ENCODE peak calls at places on chromosomes 12 and 14, in six cellular contexts. T, Y, B, I, C and M are unnamed samples.

GRCh38 chr12:111457071-111457470 is 51.3 kb downstream of the SH2B3 start:
- DNase-seq in T (no peak), Y (no peak), B (peak; percentile 48), I (no peak), C (no peak), M (no peak)

GRCh38 chr14:53567236-53567785 is 389.3 kb downstream of the BMP4 start:
- DNase-seq in T (no peak), Y (no peak), B (no peak), I (no peak), C (no peak), M (no peak)

GRCh38 chr14:20632448-20632830 is 9.1 kb downstream of the OR6S1 start:
- DNase-seq in T (no peak), Y (no peak), B (no peak), I (no peak), C (no peak), M (no peak)

GRCh38 chr12:114483996-114484395 is 78.1 kb upstream of the TBX5 start:
- DNase-seq in T (no peak), Y (no peak), B (no peak), I (no peak), C (no peak), M (no peak)

GRCh38 chr14:100711493-100711892 is 15.2 kb upstream of the DLK1 start:
- DNase-seq in T (no peak), Y (no peak), B (no peak), I (no peak), C (no peak), M (no peak)

GRCh38 chr12:57622293-57623245 is 10.4 kb downstream of the B4GALNT1 start:
- DNase-seq in T (no peak), Y (no peak), B (peak; percentile 56), I (no peak), C (no peak), M (peak; percentile 66)

GRCh38 chr14:97266653-97267052 is 469.5 kb downstream of the VRK1 start:
- DNase-seq in T (peak; percentile 95), Y (no peak), B (no peak), I (no peak), C (no peak), M (no peak)

GRCh38 chr14:89507926-89508460 is 91.0 kb upstream of the FOXN3 start:
- DNase-seq in T (peak; percentile 44), Y (no peak), B (no peak), I (peak; percentile 68), C (no peak), M (no peak)

GRCh38 chr14:68191567-68192321 is 372.2 kb downstream of the RAD51B start:
- DNase-seq in T (peak; percentile 57), Y (no peak), B (no peak), I (peak; percentile 37), C (no peak), M (no peak)

GRCh38 chr14:30349515-30349914 is 209.4 kb upstream of the G2E3 start:
- DNase-seq in T (no peak), Y (no peak), B (no peak), I (no peak), C (no peak), M (no peak)

GRCh38 chr14:30357791-30358190 is 201.2 kb upstream of the G2E3 start:
- DNase-seq in T (no peak), Y (no peak), B (no peak), I (no peak), C (no peak), M (no peak)

GRCh38 chr14:30354439-30354838 is 204.5 kb upstream of the G2E3 start:
- DNase-seq in T (no peak), Y (no peak), B (no peak), I (no peak), C (no peak), M (no peak)

GRCh38 chr14:30355431-30355913 is 203.5 kb upstream of the G2E3 start:
- DNase-seq in T (peak; percentile 22), Y (no peak), B (no peak), I (no peak), C (no peak), M (no peak)
- H3K27ac ChIP-seq in T (no peak overlapping the region), Y (no peak overlapping the region), B (no peak overlapping the region), I (no peak overlapping the region), C (no peak overlapping the region), M (no peak overlapping the region)

GRCh38 chr12:106767954-106768501 is 6.5 kb upstream of the RIC8B start:
- DNase-seq in T (peak; percentile 64), Y (no peak), B (no peak), I (no peak), C (no peak), M (no peak)
- H3K27ac ChIP-seq in T (peak overlapping the region; percentile 70), Y (no peak overlapping the region), B (no peak overlapping the region), I (no peak overlapping the region), C (no peak overlapping the region), M (peak overlapping the region; percentile 5)

GRCh38 chr12:55647027-55647426 is 10.3 kb downstream of the OR10P1 start:
- DNase-seq in T (no peak), Y (no peak), B (no peak), I (no peak), C (no peak), M (no peak)
- H3K27ac ChIP-seq in T (no peak overlapping the region), Y (peak overlapping the region; percentile 67), B (peak overlapping the region; percentile 74), I (no peak overlapping the region), C (peak overlapping the region; percentile 59), M (peak overlapping the region; percentile 80)

GRCh38 chr12:122732170-122732569 is 1.5 kb upstream of the HCAR1 start:
- DNase-seq in T (no peak), Y (no peak), B (no peak), I (no peak), C (no peak), M (no peak)
- H3K27ac ChIP-seq in T (no peak overlapping the region), Y (no peak overlapping the region), B (no peak overlapping the region), I (no peak overlapping the region), C (no peak overlapping the region), M (no peak overlapping the region)

GRCh38 chr12:3491938-3492867 is 1.2 kb downstream of the PRMT8 start:
- DNase-seq in T (peak; percentile 26), Y (peak; percentile 71), B (no peak), I (peak; percentile 32), C (no peak), M (peak; percentile 47)

GRCh38 chr12:3489057-3489456 is 1.9 kb upstream of the PRMT8 start:
- DNase-seq in T (peak; percentile 29), Y (no peak), B (no peak), I (no peak), C (no peak), M (no peak)

GRCh38 chr12:3493225-3494049 is 2.4 kb downstream of the PRMT8 start:
- DNase-seq in T (no peak), Y (no peak), B (no peak), I (no peak), C (no peak), M (no peak)

GRCh38 chr12:3490848-3491382 is at the start of gene PRMT8:
- DNase-seq in T (no peak), Y (no peak), B (no peak), I (no peak), C (no peak), M (no peak)

GRCh38 chr12:3492868-3493224 is 1.8 kb downstream of the PRMT8 start:
- DNase-seq in T (no peak), Y (no peak), B (no peak), I (no peak), C (no peak), M (no peak)
- H3K27ac ChIP-seq in T (no peak overlapping the region), Y (no peak overlapping the region), B (no peak overlapping the region), I (no peak overlapping the region), C (no peak overlapping the region), M (no peak overlapping the region)

DNA sequence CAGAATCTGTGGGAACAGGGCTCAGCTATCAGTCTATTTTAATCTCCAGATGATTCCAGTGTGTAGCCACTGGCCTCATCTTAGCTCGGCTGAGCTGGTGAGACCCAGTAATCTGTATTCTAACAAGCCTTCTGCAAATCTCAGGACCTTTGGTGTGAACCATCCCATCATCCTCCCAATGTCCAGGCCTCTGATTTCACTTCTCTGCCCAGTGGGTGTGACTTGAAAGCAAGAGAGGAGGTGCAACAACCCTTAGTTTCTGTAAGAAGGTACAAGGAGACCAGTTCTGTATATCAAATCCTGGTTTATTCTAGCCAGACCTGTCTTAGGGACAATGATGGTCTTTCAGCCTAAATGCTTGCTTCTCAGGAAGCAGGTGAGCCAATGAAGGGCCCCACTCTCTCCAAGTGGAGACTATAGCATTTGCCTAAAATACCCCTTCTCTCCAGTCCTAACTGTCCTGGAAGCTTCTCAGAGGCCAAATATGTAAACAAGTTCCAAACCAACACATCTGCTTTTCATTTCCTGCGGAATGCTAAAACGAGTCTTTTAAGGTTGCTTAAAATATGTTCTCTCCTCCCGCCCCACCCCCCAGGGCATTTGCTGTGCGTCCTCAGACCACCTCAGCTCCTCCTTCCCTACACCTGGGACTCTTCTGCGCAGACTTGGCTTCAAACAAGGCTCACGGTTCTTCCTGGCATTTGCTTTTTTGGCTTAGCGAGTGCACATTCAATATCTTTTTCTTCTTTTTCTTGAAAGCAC is 78.4 kb upstream of the FUT8 start:
- DNase-seq in T (peak; percentile 74), Y (no peak), B (peak; percentile 70), I (peak; percentile 86), C (peak; percentile 75), M (no peak)
- H3K27ac ChIP-seq in T (no peak overlapping the region), Y (peak overlapping the region; percentile 62), B (peak overlapping the region; percentile 42), I (peak overlapping the region; percentile 88), C (peak overlapping the region; percentile 79), M (no peak overlapping the region)

GRCh38 chr14:62077676-62078261 is 315.5 kb downstream of the SNAPC1 start:
- DNase-seq in T (no peak), Y (no peak), B (no peak), I (no peak), C (peak; percentile 33), M (no peak)

GRCh38 chr14:62076368-62076767 is 314.1 kb downstream of the SNAPC1 start:
- DNase-seq in T (no peak), Y (no peak), B (no peak), I (no peak), C (no peak), M (no peak)

GRCh38 chr14:62076825-62077660 is 314.8 kb downstream of the SNAPC1 start:
- DNase-seq in T (no peak), Y (no peak), B (no peak), I (no peak), C (no peak), M (no peak)

GRCh38 chr14:62081012-62081612 is 318.9 kb downstream of the SNAPC1 start:
- DNase-seq in T (no peak), Y (no peak), B (no peak), I (no peak), C (peak; percentile 75), M (no peak)

DNA sequence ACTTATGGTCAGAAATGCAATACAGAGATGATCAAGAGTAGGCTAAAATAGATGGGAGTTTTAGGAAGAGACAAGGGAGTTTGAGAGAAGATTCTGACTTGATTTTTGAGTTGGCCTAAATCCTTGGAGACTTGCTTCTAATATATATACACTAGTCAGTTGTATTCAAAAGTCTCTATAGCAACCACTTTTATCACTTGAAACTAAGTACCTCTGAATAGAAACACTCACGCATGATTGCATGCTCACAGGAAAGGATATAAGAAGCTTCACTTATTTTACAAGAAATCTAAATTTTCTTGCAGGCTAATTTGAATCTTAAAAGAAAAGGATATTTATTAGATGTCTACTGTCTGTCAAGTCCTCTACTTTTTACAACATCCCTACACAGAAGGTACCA is 316.8 kb downstream of the SNAPC1 start:
- DNase-seq in T (no peak), Y (no peak), B (no peak), I (no peak), C (no peak), M (no peak)
- H3K27ac ChIP-seq in T (no peak overlapping the region), Y (no peak overlapping the region), B (no peak overlapping the region), I (no peak overlapping the region), C (no peak overlapping the region), M (no peak overlapping the region)

DNA sequence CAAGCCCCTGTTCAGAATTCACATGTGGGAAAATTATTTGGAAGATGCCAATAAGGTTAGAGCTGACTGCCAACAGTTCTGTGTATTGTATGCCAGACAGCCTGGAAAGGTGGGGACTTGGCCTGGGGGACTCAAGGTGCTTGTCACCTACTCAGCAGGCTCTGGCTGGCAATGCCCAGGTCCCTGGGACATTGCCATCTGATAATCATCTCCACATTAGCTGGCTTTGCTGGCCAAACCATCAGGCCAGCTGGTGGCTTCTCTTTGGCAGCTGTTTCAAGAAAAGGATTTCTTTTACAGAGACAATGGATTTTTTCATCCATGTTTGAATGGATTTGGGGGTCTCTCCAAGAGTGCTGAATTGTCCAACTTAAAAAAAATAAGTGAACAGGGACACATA is 165.2 kb downstream of the BRMS1L start:
- DNase-seq in T (no peak), Y (no peak), B (no peak), I (no peak), C (no peak), M (no peak)
- H3K27ac ChIP-seq in T (no peak overlapping the region), Y (no peak overlapping the region), B (no peak overlapping the region), I (no peak overlapping the region), C (no peak overlapping the region), M (no peak overlapping the region)